ENCODE peak calls at places on chromosomes 12 and 14, in five cellular contexts. One of them, this sample, is unnamed.

GRCh38 chr12:116955382-116956021 is 44.8 kb downstream of the FBXW8 start:
- DNase-seq in pancreas: peak
- DNase-seq in HCT116: peak
- DNase-seq in mucosa of descending colon: no peak
- DNase-seq in AG09309: no peak
- DNase-seq in this sample: no peak

GRCh38 chr12:111638576-111638975 is 39.5 kb upstream of the ATXN2 start:
- DNase-seq in pancreas: no peak
- DNase-seq in HCT116: no peak
- DNase-seq in mucosa of descending colon: no peak
- DNase-seq in AG09309: no peak
- DNase-seq in this sample: no peak

GRCh38 chr12:53928054-53928879 is 10.4 kb upstream of the HOXC13 start:
- DNase-seq in pancreas: no peak
- DNase-seq in HCT116: no peak
- DNase-seq in mucosa of descending colon: no peak
- DNase-seq in AG09309: no peak
- DNase-seq in this sample: no peak

GRCh38 chr14:77088645-77089044 is 9.4 kb upstream of the CIPC start:
- DNase-seq in pancreas: no peak
- DNase-seq in HCT116: no peak
- DNase-seq in mucosa of descending colon: no peak
- DNase-seq in AG09309: no peak
- DNase-seq in this sample: no peak

GRCh38 chr12:9651265-9651729 is 18.2 kb upstream of the CLEC2D start:
- DNase-seq in pancreas: no peak
- DNase-seq in HCT116: no peak
- DNase-seq in mucosa of descending colon: no peak
- DNase-seq in AG09309: peak
- DNase-seq in this sample: no peak

GRCh38 chr12:112749081-112749480 is 42.5 kb upstream of the RPH3A start:
- DNase-seq in pancreas: no peak
- DNase-seq in HCT116: no peak
- DNase-seq in mucosa of descending colon: no peak
- DNase-seq in AG09309: no peak
- DNase-seq in this sample: no peak

GRCh38 chr12:5259523-5259922 is 172.4 kb upstream of the NTF3 start:
- DNase-seq in pancreas: no peak
- DNase-seq in HCT116: no peak
- DNase-seq in mucosa of descending colon: no peak
- DNase-seq in AG09309: peak
- DNase-seq in this sample: no peak

GRCh38 chr12:115338566-115339294 is 654.8 kb upstream of the TBX3 start:
- DNase-seq in pancreas: no peak
- DNase-seq in HCT116: no peak
- DNase-seq in mucosa of descending colon: no peak
- DNase-seq in AG09309: no peak
- DNase-seq in this sample: no peak

GRCh38 chr14:61940669-61941420 is 178.6 kb downstream of the SNAPC1 start:
- DNase-seq in pancreas: no peak
- DNase-seq in HCT116: no peak
- DNase-seq in mucosa of descending colon: no peak
- DNase-seq in AG09309: no peak
- DNase-seq in this sample: no peak

GRCh38 chr14:101965145-101965531 is 765 bp downstream of the DYNC1H1 start:
- DNase-seq in pancreas: peak
- DNase-seq in HCT116: peak
- DNase-seq in mucosa of descending colon: peak
- DNase-seq in AG09309: no peak
- DNase-seq in this sample: peak

GRCh38 chr14:99756796-99757195 is 36.4 kb upstream of the EML1 start:
- DNase-seq in pancreas: no peak
- DNase-seq in HCT116: no peak
- DNase-seq in mucosa of descending colon: no peak
- DNase-seq in AG09309: no peak
- DNase-seq in this sample: no peak

GRCh38 chr12:28164644-28165313 is 25.5 kb upstream of the CCDC91 start:
- DNase-seq in pancreas: peak
- DNase-seq in HCT116: no peak
- DNase-seq in mucosa of descending colon: no peak
- DNase-seq in AG09309: no peak
- DNase-seq in this sample: no peak

GRCh38 chr14:74515891-74516412 is 22.4 kb downstream of the ISCA2 start:
- DNase-seq in pancreas: no peak
- DNase-seq in HCT116: no peak
- DNase-seq in mucosa of descending colon: peak
- DNase-seq in AG09309: no peak
- DNase-seq in this sample: no peak

GRCh38 chr14:59377991-59378720 is 87.0 kb downstream of the GPR135 start:
- DNase-seq in pancreas: no peak
- DNase-seq in HCT116: no peak
- DNase-seq in mucosa of descending colon: no peak
- DNase-seq in AG09309: no peak
- DNase-seq in this sample: no peak

GRCh38 chr14:75068294-75069020 is 984 bp upstream of the ZC2HC1C start:
- DNase-seq in pancreas: no peak
- DNase-seq in HCT116: no peak
- DNase-seq in mucosa of descending colon: no peak
- DNase-seq in AG09309: no peak
- DNase-seq in this sample: no peak

GRCh38 chr12:42794811-42795210 is 205.3 kb upstream of the PRICKLE1 start:
- DNase-seq in pancreas: no peak
- DNase-seq in HCT116: no peak
- DNase-seq in mucosa of descending colon: no peak
- DNase-seq in AG09309: no peak
- DNase-seq in this sample: no peak

GRCh38 chr12:4147051-4147481 is 126.5 kb upstream of the CCND2 start:
- DNase-seq in pancreas: no peak
- DNase-seq in HCT116: no peak
- DNase-seq in mucosa of descending colon: no peak
- DNase-seq in AG09309: no peak
- DNase-seq in this sample: no peak

GRCh38 chr12:50257226-50258166 is 25.8 kb downstream of the LIMA1 start:
- DNase-seq in pancreas: no peak
- DNase-seq in HCT116: no peak
- DNase-seq in mucosa of descending colon: no peak
- DNase-seq in AG09309: no peak
- DNase-seq in this sample: no peak

GRCh38 chr14:22866874-22867273 is 4.7 kb upstream of the LRP10 start:
- DNase-seq in pancreas: no peak
- DNase-seq in HCT116: no peak
- DNase-seq in mucosa of descending colon: no peak
- DNase-seq in AG09309: no peak
- DNase-seq in this sample: no peak

GRCh38 chr14:92906823-92907222 is 16.1 kb upstream of the CHGA start:
- DNase-seq in pancreas: no peak
- DNase-seq in HCT116: no peak
- DNase-seq in mucosa of descending colon: no peak
- DNase-seq in AG09309: no peak
- DNase-seq in this sample: no peak

GRCh38 chr12:3453947-3454675 is 36.9 kb upstream of the PRMT8 start:
- DNase-seq in pancreas: no peak
- DNase-seq in HCT116: peak
- DNase-seq in mucosa of descending colon: no peak
- DNase-seq in AG09309: peak
- DNase-seq in this sample: no peak

GRCh38 chr14:92988786-92989755 is 66.1 kb downstream of the CHGA start:
- DNase-seq in pancreas: no peak
- DNase-seq in HCT116: no peak
- DNase-seq in mucosa of descending colon: peak
- DNase-seq in AG09309: no peak
- DNase-seq in this sample: no peak

GRCh38 chr12:50922820-50923219 is 29.5 kb upstream of the HIGD1C start:
- DNase-seq in pancreas: no peak
- DNase-seq in HCT116: no peak
- DNase-seq in mucosa of descending colon: no peak
- DNase-seq in AG09309: peak
- DNase-seq in this sample: no peak

GRCh38 chr12:32993404-32993803 is 96.8 kb upstream of the PKP2 start:
- DNase-seq in pancreas: no peak
- DNase-seq in HCT116: no peak
- DNase-seq in mucosa of descending colon: no peak
- DNase-seq in AG09309: no peak
- DNase-seq in this sample: no peak

GRCh38 chr12:6425588-6426531 is 18.9 kb upstream of the CD27 start:
- DNase-seq in pancreas: peak
- DNase-seq in HCT116: no peak
- DNase-seq in mucosa of descending colon: no peak
- DNase-seq in AG09309: no peak
- DNase-seq in this sample: peak

GRCh38 chr12:56086096-56086495 is 6.1 kb downstream of the ERBB3 start:
- DNase-seq in pancreas: peak
- DNase-seq in HCT116: no peak
- DNase-seq in mucosa of descending colon: no peak
- DNase-seq in AG09309: no peak
- DNase-seq in this sample: no peak

GRCh38 chr14:101888182-101888581 is 76.2 kb upstream of the DYNC1H1 start:
- DNase-seq in pancreas: no peak
- DNase-seq in HCT116: no peak
- DNase-seq in mucosa of descending colon: no peak
- DNase-seq in AG09309: no peak
- DNase-seq in this sample: no peak

GRCh38 chr12:121238604-121239334 is 28.8 kb downstream of the P2RX4 start:
- DNase-seq in pancreas: peak
- DNase-seq in HCT116: no peak
- DNase-seq in mucosa of descending colon: peak
- DNase-seq in AG09309: no peak
- DNase-seq in this sample: no peak

GRCh38 chr12:96197503-96198272 is 3.5 kb downstream of the ELK3 start:
- DNase-seq in pancreas: no peak
- DNase-seq in HCT116: peak
- DNase-seq in mucosa of descending colon: no peak
- DNase-seq in AG09309: peak
- DNase-seq in this sample: no peak

GRCh38 chr12:25694072-25694471 is 141.0 kb upstream of the LMNTD1 start:
- DNase-seq in pancreas: no peak
- DNase-seq in HCT116: no peak
- DNase-seq in mucosa of descending colon: no peak
- DNase-seq in AG09309: peak
- DNase-seq in this sample: no peak

GRCh38 chr14:61103541-61104339 is 122.7 kb downstream of the SLC38A6 start:
- DNase-seq in pancreas: peak
- DNase-seq in HCT116: peak
- DNase-seq in mucosa of descending colon: no peak
- DNase-seq in AG09309: peak
- DNase-seq in this sample: no peak

GRCh38 chr14:77376380-77376770 is 519 bp downstream of the TMED8 start:
- DNase-seq in pancreas: peak
- DNase-seq in HCT116: no peak
- DNase-seq in mucosa of descending colon: peak
- DNase-seq in AG09309: no peak
- DNase-seq in this sample: peak

GRCh38 chr14:34113051-34113511 is 162.2 kb upstream of the EGLN3 start:
- DNase-seq in pancreas: no peak
- DNase-seq in HCT116: no peak
- DNase-seq in mucosa of descending colon: no peak
- DNase-seq in AG09309: peak
- DNase-seq in this sample: no peak

GRCh38 chr12:89225401-89225800 is 126.9 kb downstream of the DUSP6 start:
- DNase-seq in pancreas: no peak
- DNase-seq in HCT116: peak
- DNase-seq in mucosa of descending colon: no peak
- DNase-seq in AG09309: no peak
- DNase-seq in this sample: no peak

GRCh38 chr14:54483073-54483745 is 5.6 kb downstream of the GMFB start:
- DNase-seq in pancreas: no peak
- DNase-seq in HCT116: no peak
- DNase-seq in mucosa of descending colon: no peak
- DNase-seq in AG09309: no peak
- DNase-seq in this sample: no peak

GRCh38 chr14:54483848-54484247 is 4.9 kb downstream of the GMFB start:
- DNase-seq in pancreas: no peak
- DNase-seq in HCT116: no peak
- DNase-seq in mucosa of descending colon: no peak
- DNase-seq in AG09309: no peak
- DNase-seq in this sample: no peak

GRCh38 chr14:54478621-54479215 is 10.1 kb downstream of the GMFB start:
- DNase-seq in pancreas: no peak
- DNase-seq in HCT116: no peak
- DNase-seq in mucosa of descending colon: no peak
- DNase-seq in AG09309: no peak
- DNase-seq in this sample: no peak

GRCh38 chr14:54481695-54482094 is 7.1 kb downstream of the GMFB start:
- DNase-seq in pancreas: no peak
- DNase-seq in HCT116: no peak
- DNase-seq in mucosa of descending colon: no peak
- DNase-seq in AG09309: no peak
- DNase-seq in this sample: no peak

GRCh38 chr14:54480830-54481562 is 7.8 kb downstream of the GMFB start:
- DNase-seq in pancreas: no peak
- DNase-seq in HCT116: no peak
- DNase-seq in mucosa of descending colon: no peak
- DNase-seq in AG09309: no peak
- DNase-seq in this sample: no peak
- TF ChIP-seq CTCF in pancreas: no peak
- TF ChIP-seq CTCF in HCT116: no peak
- TF ChIP-seq CTCF in mucosa of descending colon: no peak
- TF ChIP-seq CTCF in AG09309: no peak
- TF ChIP-seq CTCF in this sample: no peak

GRCh38 chr12:79933580-79934264 is 1.2 kb downstream of the PPP1R12A start:
- DNase-seq in pancreas: no peak
- DNase-seq in HCT116: no peak
- DNase-seq in mucosa of descending colon: no peak
- DNase-seq in AG09309: no peak
- DNase-seq in this sample: no peak

GRCh38 chr12:79934309-79935020 is 432 bp downstream of the PPP1R12A start:
- DNase-seq in pancreas: no peak
- DNase-seq in HCT116: no peak
- DNase-seq in mucosa of descending colon: peak
- DNase-seq in AG09309: no peak
- DNase-seq in this sample: no peak

GRCh38 chr12:79936670-79937069 is 1.8 kb upstream of the PPP1R12A start:
- DNase-seq in pancreas: no peak
- DNase-seq in HCT116: no peak
- DNase-seq in mucosa of descending colon: no peak
- DNase-seq in AG09309: no peak
- DNase-seq in this sample: no peak

GRCh38 chr12:79935624-79936040 is 735 bp upstream of the PPP1R12A start:
- DNase-seq in pancreas: no peak
- DNase-seq in HCT116: no peak
- DNase-seq in mucosa of descending colon: no peak
- DNase-seq in AG09309: no peak
- DNase-seq in this sample: no peak

GRCh38 chr12:79935021-79935623 is at the start of gene PPP1R12A:
- DNase-seq in pancreas: peak
- DNase-seq in HCT116: peak
- DNase-seq in mucosa of descending colon: peak
- DNase-seq in AG09309: peak
- DNase-seq in this sample: peak
- TF ChIP-seq CTCF in pancreas: no peak
- TF ChIP-seq CTCF in HCT116: peak
- TF ChIP-seq CTCF in mucosa of descending colon: no peak
- TF ChIP-seq CTCF in AG09309: no peak
- TF ChIP-seq CTCF in this sample: no peak

GRCh38 chr12:98373982-98374381 is 141.4 kb upstream of the TMPO start:
- DNase-seq in pancreas: no peak
- DNase-seq in HCT116: no peak
- DNase-seq in mucosa of descending colon: no peak
- DNase-seq in AG09309: no peak
- DNase-seq in this sample: no peak
- TF ChIP-seq CTCF in pancreas: no peak
- TF ChIP-seq CTCF in HCT116: peak
- TF ChIP-seq CTCF in mucosa of descending colon: no peak
- TF ChIP-seq CTCF in AG09309: peak
- TF ChIP-seq CTCF in this sample: no peak

GRCh38 chr14:50311337-50311973 is 574 bp downstream of the L2HGDH start:
- DNase-seq in pancreas: no peak
- DNase-seq in HCT116: no peak
- DNase-seq in mucosa of descending colon: no peak
- DNase-seq in AG09309: no peak
- DNase-seq in this sample: no peak
- TF ChIP-seq CTCF in pancreas: no peak
- TF ChIP-seq CTCF in HCT116: peak
- TF ChIP-seq CTCF in mucosa of descending colon: no peak
- TF ChIP-seq CTCF in AG09309: peak
- TF ChIP-seq CTCF in this sample: no peak

This sample was measured in activated B cell treated with CpG ODN at 0.5 μM for 24 hours.